ENCODE peak calls at places on chromosome 17, in four cellular contexts. L is RWPE1; Y is NCI-H1930; Z is activated CD4-positive, alpha-beta T cell treated with anti-CD3 and anti-CD28 coated beads, Interleukin-2, amount 50 U/mL, for 1 hour. W is an unnamed sample.

GRCh38 chr17:28553000-28553505 is 629 bp upstream of the UNC119 start:
- DNase-seq in L (no peak), Y (no peak), Z (no peak), W (no peak)

GRCh38 chr17:49290690-49291326 is 60.2 kb upstream of the PHOSPHO1 start:
- DNase-seq in L (peak), Y (no peak), Z (no peak), W (no peak)

GRCh38 chr17:74730491-74731346 is 6.3 kb upstream of the RAB37 start:
- DNase-seq in L (no peak), Y (no peak), Z (peak), W (no peak)

GRCh38 chr17:82215095-82215971 is 2.7 kb upstream of the CCDC57 start:
- DNase-seq in L (no peak), Y (no peak), Z (no peak), W (no peak)

GRCh38 chr17:64162575-64162974 is 32.6 kb upstream of the ERN1 start:
- DNase-seq in L (no peak), Y (no peak), Z (no peak), W (no peak)

GRCh38 chr17:2952174-2952845 is 111.1 kb downstream of the OR1D5 start:
- DNase-seq in L (no peak), Y (no peak), Z (no peak), W (no peak)

GRCh38 chr17:6241381-6241780 is 171.2 kb downstream of the WSCD1 start:
- DNase-seq in L (no peak), Y (no peak), Z (no peak), W (no peak)

GRCh38 chr17:67388986-67389385 is 11.9 kb downstream of the PITPNC1 start:
- DNase-seq in L (no peak), Y (no peak), Z (no peak), W (no peak)

GRCh38 chr17:81519284-81520020 is 6.9 kb upstream of the ACTG1 start:
- DNase-seq in L (peak), Y (peak), Z (peak), W (no peak)

GRCh38 chr17:76597156-76598003 is 11.7 kb upstream of the ST6GALNAC2 start:
- DNase-seq in L (peak), Y (peak), Z (no peak), W (peak)